ENCODE peak calls at places on chromosome 10, in eight cellular contexts. N is CD8-positive, alpha-beta memory T cell; E is mammary epithelial cell; Y is SJSA1; T is H7; C is lower lobe of right lung; P is neural progenitor cell; W is SK-N-SH. Q is an unnamed sample. For H3K27me3, the result is how much of the 10 kb centered on the place peaks cover.

GRCh38 chr10:20767028-20767427 is 130.1 kb downstream of the NEBL start:
- DNase-seq in N (no peak), E (peak), Y (no peak), T (no peak), C (no peak), P (no peak), W (no peak), Q (no peak)

GRCh38 chr10:102627141-102627445 is 17.2 kb upstream of the TRIM8 start:
- DNase-seq in N (no peak), E (no peak), Y (no peak), T (no peak), C (no peak), P (no peak), W (no peak), Q (no peak)

GRCh38 chr10:17951868-17952371 is at the start of gene SLC39A12:
- DNase-seq in N (no peak), E (peak), Y (no peak), T (no peak), C (no peak), P (no peak), W (no peak), Q (peak)

GRCh38 chr10:88409236-88409635 is 173.9 kb downstream of the RNLS start:
- DNase-seq in N (no peak), E (peak), Y (no peak), T (no peak), C (no peak), P (no peak), W (no peak), Q (no peak)

GRCh38 chr10:89664206-89664605 is 19.2 kb upstream of the PANK1 start:
- DNase-seq in N (no peak), E (no peak), Y (no peak), T (no peak), C (no peak), P (no peak), W (no peak), Q (no peak)

GRCh38 chr10:71984798-71985388 is 20.7 kb downstream of the CHST3 start:
- DNase-seq in N (no peak), E (no peak), Y (no peak), T (peak), C (peak), P (no peak), W (peak), Q (no peak)

GRCh38 chr10:105063796-105064195 is 422.7 kb downstream of the SORCS3 start:
- DNase-seq in N (no peak), E (peak), Y (no peak), T (peak), C (no peak), P (peak), W (peak), Q (no peak)

GRCh38 chr10:79424221-79425073 is 21.0 kb downstream of the ZCCHC24 start:
- DNase-seq in N (no peak), E (no peak), Y (peak), T (no peak), C (peak), P (no peak), W (no peak), Q (no peak)

GRCh38 chr10:16673443-16673842 is 143.8 kb downstream of the RSU1 start:
- DNase-seq in N (no peak), E (no peak), Y (no peak), T (no peak), C (no peak), P (no peak), W (no peak), Q (no peak)

GRCh38 chr10:14325325-14325955 is 5.3 kb downstream of the FRMD4A start:
- DNase-seq in N (peak), E (peak), Y (no peak), T (peak), C (peak), P (peak), W (no peak), Q (no peak)

GRCh38 chr10:77149001-77149400 is 488.6 kb downstream of the KCNMA1 start:
- DNase-seq in N (no peak), E (peak), Y (no peak), T (no peak), C (no peak), P (no peak), W (no peak), Q (no peak)

GRCh38 chr10:971150-971542 is 17.1 kb upstream of the GTPBP4 start:
- DNase-seq in N (no peak), E (no peak), Y (no peak), T (no peak), C (peak), P (no peak), W (peak), Q (no peak)

DNA sequence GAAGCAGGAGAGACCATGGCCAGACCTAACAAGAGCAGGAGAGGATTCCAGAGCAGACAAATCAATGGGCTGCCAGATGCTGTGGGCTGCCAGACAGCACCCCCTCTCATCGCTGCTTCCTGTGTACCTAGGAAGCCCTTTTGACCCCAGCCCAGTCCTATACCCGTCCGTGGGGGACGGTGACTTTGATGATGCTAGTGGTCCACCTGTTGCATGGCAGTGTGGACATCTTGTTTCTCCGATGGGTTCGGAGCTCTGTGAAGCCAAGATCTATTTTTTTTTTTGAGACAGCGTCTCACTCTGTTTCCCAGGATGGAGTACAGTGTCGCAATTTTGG is 18.2 kb upstream of the GDI2 start:
- DNase-seq in N (no peak), E (no peak), Y (no peak), T (no peak), C (no peak), P (no peak), W (no peak), Q (no peak)
- H3K4me3 ChIP-seq in N (no peak), E (no peak), Y (no peak), T (no peak), C (no peak), P (no peak), W (no peak), Q (no peak)

DNA sequence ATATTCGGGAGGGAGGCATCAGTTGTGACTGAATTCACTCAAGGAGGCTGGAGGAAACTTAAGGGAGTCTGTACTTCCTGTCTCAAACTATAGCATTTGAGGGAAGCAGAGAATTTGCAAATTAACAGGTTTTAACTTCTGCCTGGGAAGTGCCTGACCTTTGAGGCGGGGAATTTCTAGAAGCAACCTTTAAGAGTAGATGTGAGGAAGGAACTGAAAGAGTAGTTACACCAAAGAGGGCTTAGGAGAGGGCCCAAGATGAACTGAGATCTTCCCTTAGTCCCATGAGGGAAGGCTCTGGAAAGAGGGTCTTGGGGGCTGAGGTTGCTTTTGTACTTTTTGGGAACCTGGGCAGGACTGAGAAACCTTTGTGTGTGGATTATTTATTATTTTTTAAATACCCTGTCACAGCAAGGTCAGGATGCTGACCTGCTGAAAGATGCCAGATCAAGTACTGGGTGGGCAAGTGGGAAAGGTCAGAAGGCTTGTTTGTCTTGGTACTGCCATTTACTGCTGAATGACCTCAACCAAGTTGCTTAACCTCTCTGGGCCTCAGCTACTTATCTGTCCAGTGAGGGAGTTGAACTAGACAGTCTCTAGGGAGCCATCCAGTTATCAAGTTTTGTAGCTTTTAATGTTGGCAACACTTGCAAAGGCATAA is 2.4 kb downstream of the GPR158 start:
- DNase-seq in N (no peak), E (no peak), Y (no peak), T (no peak), C (no peak), P (no peak), W (no peak), Q (no peak)
- H3K27me3 ChIP-seq in N (under half), E (under half), Y (half or more), T (under half), C (half or more), P (half or more), W (under half), Q (under half)

DNA sequence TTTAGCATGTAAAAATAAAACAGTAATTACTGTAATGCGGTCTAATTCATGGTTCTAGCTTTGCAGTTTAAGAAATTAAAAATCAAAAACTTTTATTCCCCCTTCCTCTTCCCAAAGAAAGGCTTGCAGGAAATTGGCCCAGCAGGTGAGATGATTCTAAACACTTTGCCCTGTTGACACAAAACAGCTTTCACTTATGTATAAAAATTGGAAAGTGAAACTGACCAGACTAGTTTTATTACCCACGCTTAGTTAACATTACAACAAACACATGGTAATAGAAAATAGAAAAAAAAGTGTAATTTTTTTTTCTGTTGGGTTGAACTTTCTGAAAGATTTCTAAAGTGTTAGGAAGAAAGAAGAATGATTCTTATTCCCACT is 1.2 kb upstream of the CCDC6 start:
- DNase-seq in N (no peak), E (no peak), Y (peak), T (no peak), C (no peak), P (no peak), W (no peak), Q (no peak)
- H3K4me3 ChIP-seq in N (peak), E (peak), Y (no peak), T (no peak), C (peak), P (peak), W (peak), Q (no peak)

DNA sequence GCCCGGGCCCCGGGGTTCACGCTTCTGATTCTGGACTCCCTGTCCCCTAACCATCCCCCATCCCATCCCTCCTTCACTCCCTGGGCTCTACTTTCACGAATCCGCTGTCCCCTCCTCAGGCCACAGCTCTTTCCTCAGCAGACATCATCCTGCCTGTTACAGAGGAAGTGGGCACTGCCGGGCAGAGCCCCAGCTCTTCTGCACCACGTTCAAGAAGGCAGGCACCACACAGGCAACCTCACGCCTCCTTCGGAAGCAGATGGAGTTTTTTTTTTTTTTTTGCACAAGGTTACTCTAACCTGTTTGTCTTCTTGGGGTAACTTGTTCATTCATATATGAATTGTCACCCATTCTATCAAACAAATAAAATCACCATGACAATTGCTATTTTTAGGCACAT is 17.9 kb upstream of the ZNF32 start:
- DNase-seq in N (no peak), E (no peak), Y (no peak), T (peak), C (no peak), P (no peak), W (no peak), Q (no peak)
- H3K27me3 ChIP-seq in N (under half), E (under half), Y (under half), T (under half), C (under half), P (under half), W (under half), Q (under half)

GRCh38 chr10:58513189-58514101 is 773 bp downstream of the BICC1 start:
- DNase-seq in N (no peak), E (peak), Y (peak), T (peak), C (peak), P (peak), W (peak), Q (peak)
- H3K4me3 ChIP-seq in N (no peak), E (peak), Y (peak), T (peak), C (peak), P (peak), W (peak), Q (peak)

DNA sequence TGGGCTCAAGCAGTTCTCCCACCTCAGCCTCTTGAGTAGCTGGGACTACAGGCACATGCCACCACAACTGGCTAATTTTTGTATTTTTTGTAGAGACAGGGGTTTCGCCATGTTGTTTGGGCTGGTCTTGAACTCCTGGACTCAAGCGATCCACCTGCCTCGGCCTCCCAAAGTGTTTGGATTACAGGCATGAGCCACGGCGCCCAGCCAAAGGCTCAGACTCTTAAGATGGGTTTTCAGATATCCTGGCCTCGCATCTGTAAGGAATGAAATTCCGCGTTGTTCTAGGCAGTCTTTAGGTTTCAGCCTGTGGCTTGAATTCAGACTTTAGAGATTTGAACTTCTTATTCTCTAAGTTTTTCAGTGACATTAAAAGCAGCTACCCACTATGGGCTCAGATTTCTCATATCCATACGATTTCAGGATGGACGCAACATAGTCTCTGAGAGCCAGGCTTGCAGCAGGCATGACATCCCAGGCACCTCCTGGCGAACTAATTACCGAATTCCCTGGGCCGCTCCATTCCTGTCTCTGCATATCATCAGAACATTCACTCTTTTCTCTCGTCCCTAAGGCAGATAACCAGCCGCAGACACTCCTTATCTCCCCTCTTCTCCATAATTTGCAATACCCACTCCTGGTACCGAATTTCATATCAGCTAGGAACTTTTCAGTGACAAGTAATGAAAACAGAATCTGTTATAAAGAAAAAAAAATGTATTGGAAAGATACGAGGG is 29.7 kb downstream of the IL15RA start:
- DNase-seq in N (no peak), E (no peak), Y (no peak), T (no peak), C (peak), P (no peak), W (peak), Q (no peak)
- H3K27me3 ChIP-seq in N (under half), E (under half), Y (under half), T (under half), C (under half), P (under half), W (under half), Q (under half)

DNA sequence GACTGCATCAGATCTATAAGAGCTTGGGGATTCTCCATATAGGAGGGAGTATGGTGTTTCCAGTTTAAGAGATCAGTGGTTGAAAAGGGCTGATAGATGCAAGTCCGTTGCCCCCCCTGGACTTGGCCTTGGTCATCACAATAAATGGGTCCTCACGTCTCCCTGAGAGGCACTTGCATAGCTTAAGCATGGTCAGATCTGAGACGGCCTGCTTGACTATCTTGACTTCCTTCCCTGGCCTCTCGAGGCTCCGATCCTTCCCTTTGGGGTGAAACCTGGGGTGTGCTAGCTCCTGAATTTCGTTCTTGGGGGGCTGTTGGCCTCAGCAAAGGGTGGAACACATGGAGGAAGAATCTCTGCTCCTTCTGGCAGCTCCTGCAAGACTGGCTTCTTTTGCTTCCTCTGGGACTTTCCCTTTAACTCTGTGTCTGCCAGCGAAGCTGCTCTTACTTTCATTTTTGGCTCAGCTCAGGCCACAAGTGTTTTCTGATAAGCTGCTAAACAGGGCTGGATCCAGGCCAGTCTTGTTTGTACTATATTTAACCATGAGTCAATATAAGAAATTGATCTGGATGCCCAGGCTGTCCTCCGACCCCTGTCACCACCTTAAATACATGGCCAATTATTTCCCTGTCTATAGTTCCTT is 11.2 kb upstream of the ZNF485 start:
- DNase-seq in N (peak), E (no peak), Y (peak), T (no peak), C (no peak), P (no peak), W (no peak), Q (no peak)
- H3K4me3 ChIP-seq in N (peak), E (no peak), Y (no peak), T (no peak), C (peak), P (no peak), W (peak), Q (peak)

GRCh38 chr10:131477457-131478205 is 166.1 kb upstream of the TCERG1L start:
- DNase-seq in N (no peak), E (no peak), Y (no peak), T (peak), C (no peak), P (peak), W (no peak), Q (no peak)
- H3K27me3 ChIP-seq in N (under half), E (under half), Y (under half), T (under half), C (under half), P (under half), W (under half), Q (under half)

DNA sequence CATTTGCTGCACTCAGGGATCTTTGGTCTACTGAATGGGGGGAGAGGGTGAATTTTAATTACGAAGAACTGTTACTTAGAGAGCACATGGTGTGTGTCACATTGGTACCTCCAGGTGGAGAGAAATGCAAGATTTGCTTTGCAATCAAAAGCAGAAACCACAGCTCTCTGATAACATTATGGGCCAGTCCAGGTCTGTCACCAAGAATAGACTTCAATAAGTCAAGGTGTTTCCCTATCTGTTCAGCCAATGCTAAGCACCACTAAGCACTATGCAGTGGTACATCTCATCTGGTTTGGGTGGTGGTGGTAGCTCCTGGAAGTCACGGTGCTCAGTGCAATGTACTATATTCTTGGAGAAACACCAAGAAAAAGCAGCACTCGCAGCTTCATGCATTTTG is 119.6 kb upstream of the AFAP1L2 start:
- DNase-seq in N (peak), E (no peak), Y (no peak), T (no peak), C (no peak), P (no peak), W (no peak), Q (no peak)
- H3K4me3 ChIP-seq in N (peak), E (no peak), Y (no peak), T (no peak), C (no peak), P (no peak), W (no peak), Q (no peak)